ENCODE peak calls at places on chromosome 18, in ten cellular contexts. One of them, this sample, is unnamed.

GRCh38 chr18:45850021-45850420 is 24.5 kb downstream of the SIGLEC15 start:
- DNase-seq in ovary: no peak
- DNase-seq in stomach: no peak
- DNase-seq in heart left ventricle: no peak
- DNase-seq in colonic mucosa: no peak
- DNase-seq in GM12878: peak
- DNase-seq in PC-9: no peak
- DNase-seq in brain microvascular endothelial cell: peak
- DNase-seq in left lung: no peak
- DNase-seq in esophagus squamous epithelium: no peak
- DNase-seq in this sample: no peak

GRCh38 chr18:45007531-45007930 is 326.8 kb downstream of the SETBP1 start:
- DNase-seq in ovary: no peak
- DNase-seq in stomach: no peak
- DNase-seq in heart left ventricle: no peak
- DNase-seq in colonic mucosa: no peak
- DNase-seq in GM12878: no peak
- DNase-seq in PC-9: no peak
- DNase-seq in brain microvascular endothelial cell: no peak
- DNase-seq in left lung: no peak
- DNase-seq in esophagus squamous epithelium: no peak
- DNase-seq in this sample: no peak

GRCh38 chr18:28086530-28087172 is 90.3 kb downstream of the CDH2 start:
- DNase-seq in ovary: no peak
- DNase-seq in stomach: no peak
- DNase-seq in heart left ventricle: no peak
- DNase-seq in colonic mucosa: no peak
- DNase-seq in GM12878: no peak
- DNase-seq in PC-9: no peak
- DNase-seq in brain microvascular endothelial cell: peak
- DNase-seq in left lung: no peak
- DNase-seq in esophagus squamous epithelium: no peak
- DNase-seq in this sample: no peak

GRCh38 chr18:66316708-66317107 is 287.2 kb downstream of the CDH19 start:
- DNase-seq in ovary: no peak
- DNase-seq in stomach: no peak
- DNase-seq in heart left ventricle: no peak
- DNase-seq in colonic mucosa: no peak
- DNase-seq in GM12878: no peak
- DNase-seq in PC-9: no peak
- DNase-seq in brain microvascular endothelial cell: no peak
- DNase-seq in left lung: no peak
- DNase-seq in esophagus squamous epithelium: no peak
- DNase-seq in this sample: no peak

GRCh38 chr18:23281626-23282436 is 146.5 kb downstream of the CABLES1 start:
- DNase-seq in ovary: no peak
- DNase-seq in stomach: no peak
- DNase-seq in heart left ventricle: no peak
- DNase-seq in colonic mucosa: peak
- DNase-seq in GM12878: no peak
- DNase-seq in PC-9: peak
- DNase-seq in brain microvascular endothelial cell: no peak
- DNase-seq in left lung: no peak
- DNase-seq in esophagus squamous epithelium: no peak
- DNase-seq in this sample: no peak

GRCh38 chr18:36628435-36629094 is 200.2 kb downstream of the TPGS2 start:
- DNase-seq in ovary: no peak
- DNase-seq in stomach: no peak
- DNase-seq in heart left ventricle: no peak
- DNase-seq in colonic mucosa: no peak
- DNase-seq in GM12878: no peak
- DNase-seq in PC-9: no peak
- DNase-seq in brain microvascular endothelial cell: peak
- DNase-seq in left lung: no peak
- DNase-seq in esophagus squamous epithelium: no peak
- DNase-seq in this sample: no peak

GRCh38 chr18:78778651-78779050 is 201.0 kb upstream of the SALL3 start:
- DNase-seq in ovary: no peak
- DNase-seq in stomach: peak
- DNase-seq in heart left ventricle: no peak
- DNase-seq in colonic mucosa: no peak
- DNase-seq in GM12878: no peak
- DNase-seq in PC-9: no peak
- DNase-seq in brain microvascular endothelial cell: no peak
- DNase-seq in left lung: no peak
- DNase-seq in esophagus squamous epithelium: no peak
- DNase-seq in this sample: no peak

GRCh38 chr18:59908790-59909189 is 9.0 kb downstream of the PMAIP1 start:
- DNase-seq in ovary: no peak
- DNase-seq in stomach: no peak
- DNase-seq in heart left ventricle: no peak
- DNase-seq in colonic mucosa: no peak
- DNase-seq in GM12878: no peak
- DNase-seq in PC-9: peak
- DNase-seq in brain microvascular endothelial cell: no peak
- DNase-seq in left lung: no peak
- DNase-seq in esophagus squamous epithelium: no peak
- DNase-seq in this sample: no peak

GRCh38 chr18:2905802-2906521 is 59.2 kb downstream of the EMILIN2 start:
- DNase-seq in ovary: peak
- DNase-seq in stomach: peak
- DNase-seq in heart left ventricle: peak
- DNase-seq in colonic mucosa: peak
- DNase-seq in GM12878: no peak
- DNase-seq in PC-9: no peak
- DNase-seq in brain microvascular endothelial cell: no peak
- DNase-seq in left lung: peak
- DNase-seq in esophagus squamous epithelium: no peak
- DNase-seq in this sample: peak

GRCh38 chr18:24436939-24437338 is 10.5 kb downstream of the IMPACT start:
- DNase-seq in ovary: no peak
- DNase-seq in stomach: no peak
- DNase-seq in heart left ventricle: no peak
- DNase-seq in colonic mucosa: no peak
- DNase-seq in GM12878: no peak
- DNase-seq in PC-9: no peak
- DNase-seq in brain microvascular endothelial cell: no peak
- DNase-seq in left lung: no peak
- DNase-seq in esophagus squamous epithelium: no peak
- DNase-seq in this sample: no peak

GRCh38 chr18:79519751-79520472 is 124.2 kb downstream of the NFATC1 start:
- DNase-seq in ovary: no peak
- DNase-seq in stomach: no peak
- DNase-seq in heart left ventricle: no peak
- DNase-seq in colonic mucosa: peak
- DNase-seq in GM12878: no peak
- DNase-seq in PC-9: no peak
- DNase-seq in brain microvascular endothelial cell: no peak
- DNase-seq in left lung: peak
- DNase-seq in esophagus squamous epithelium: no peak
- DNase-seq in this sample: peak

DNA sequence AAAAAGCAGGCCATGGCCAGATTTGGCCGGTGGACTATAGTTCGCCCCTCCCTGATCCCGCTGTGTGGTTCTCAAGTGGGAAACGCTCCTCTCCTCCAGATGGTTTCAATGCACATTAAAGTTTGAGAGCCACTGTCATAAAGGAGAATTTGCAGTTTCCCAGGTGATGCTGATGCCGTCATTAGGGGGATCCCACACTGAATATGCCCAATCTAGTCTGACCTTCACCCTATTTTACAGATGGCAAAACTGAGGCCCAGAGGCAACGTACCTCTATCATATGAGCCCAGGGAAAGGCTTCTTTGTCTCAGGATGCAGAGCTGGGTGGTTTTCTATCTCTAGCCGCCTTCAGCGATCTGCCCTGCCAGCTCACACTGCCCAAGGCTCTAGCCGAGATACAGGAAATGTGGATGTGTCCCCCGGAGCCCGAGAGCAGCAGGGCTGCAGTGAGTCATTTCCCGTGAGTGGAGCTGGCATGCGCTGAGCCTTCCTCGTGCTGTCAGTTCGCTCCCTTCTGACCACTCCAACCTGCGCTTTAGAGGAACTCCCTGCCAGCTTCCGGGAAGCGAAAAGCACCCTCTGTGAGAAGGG is 116.2 kb downstream of the SMAD7 start:
- DNase-seq in ovary: no peak
- DNase-seq in stomach: peak
- DNase-seq in heart left ventricle: peak
- DNase-seq in colonic mucosa: peak
- DNase-seq in GM12878: peak
- DNase-seq in PC-9: peak
- DNase-seq in brain microvascular endothelial cell: peak
- DNase-seq in left lung: peak
- DNase-seq in esophagus squamous epithelium: peak
- DNase-seq in this sample: peak
- H3K4me3 ChIP-seq in ovary: no peak
- H3K4me3 ChIP-seq in stomach: peak
- H3K4me3 ChIP-seq in heart left ventricle: no peak
- H3K4me3 ChIP-seq in colonic mucosa: no peak
- H3K4me3 ChIP-seq in GM12878: peak
- H3K4me3 ChIP-seq in PC-9: peak
- H3K4me3 ChIP-seq in brain microvascular endothelial cell: peak
- H3K4me3 ChIP-seq in left lung: peak
- H3K4me3 ChIP-seq in esophagus squamous epithelium: peak
- H3K4me3 ChIP-seq in this sample: no peak

GRCh38 chr18:7565677-7566076 is 1.4 kb upstream of the PTPRM start:
- DNase-seq in ovary: no peak
- DNase-seq in stomach: no peak
- DNase-seq in heart left ventricle: no peak
- DNase-seq in colonic mucosa: no peak
- DNase-seq in GM12878: no peak
- DNase-seq in PC-9: no peak
- DNase-seq in brain microvascular endothelial cell: no peak
- DNase-seq in left lung: no peak
- DNase-seq in esophagus squamous epithelium: no peak
- DNase-seq in this sample: no peak

GRCh38 chr18:7567487-7568425 is 640 bp downstream of the PTPRM start:
- DNase-seq in ovary: peak
- DNase-seq in stomach: peak
- DNase-seq in heart left ventricle: peak
- DNase-seq in colonic mucosa: peak
- DNase-seq in GM12878: no peak
- DNase-seq in PC-9: no peak
- DNase-seq in brain microvascular endothelial cell: peak
- DNase-seq in left lung: peak
- DNase-seq in esophagus squamous epithelium: no peak
- DNase-seq in this sample: peak

GRCh38 chr18:7566244-7566586 is 901 bp upstream of the PTPRM start:
- DNase-seq in ovary: no peak
- DNase-seq in stomach: no peak
- DNase-seq in heart left ventricle: no peak
- DNase-seq in colonic mucosa: no peak
- DNase-seq in GM12878: no peak
- DNase-seq in PC-9: no peak
- DNase-seq in brain microvascular endothelial cell: no peak
- DNase-seq in left lung: no peak
- DNase-seq in esophagus squamous epithelium: no peak
- DNase-seq in this sample: no peak

GRCh38 chr18:7566587-7567486 is at the start of gene PTPRM:
- DNase-seq in ovary: peak
- DNase-seq in stomach: peak
- DNase-seq in heart left ventricle: peak
- DNase-seq in colonic mucosa: peak
- DNase-seq in GM12878: no peak
- DNase-seq in PC-9: no peak
- DNase-seq in brain microvascular endothelial cell: peak
- DNase-seq in left lung: peak
- DNase-seq in esophagus squamous epithelium: peak
- DNase-seq in this sample: peak

GRCh38 chr18:7568426-7568825 is 1.3 kb downstream of the PTPRM start:
- DNase-seq in ovary: peak
- DNase-seq in stomach: peak
- DNase-seq in heart left ventricle: peak
- DNase-seq in colonic mucosa: peak
- DNase-seq in GM12878: no peak
- DNase-seq in PC-9: no peak
- DNase-seq in brain microvascular endothelial cell: no peak
- DNase-seq in left lung: peak
- DNase-seq in esophagus squamous epithelium: no peak
- DNase-seq in this sample: peak
- H3K27ac ChIP-seq in ovary: peak
- H3K27ac ChIP-seq in stomach: peak
- H3K27ac ChIP-seq in heart left ventricle: peak
- H3K27ac ChIP-seq in colonic mucosa: peak
- H3K27ac ChIP-seq in GM12878: no peak
- H3K27ac ChIP-seq in PC-9: no peak
- H3K27ac ChIP-seq in brain microvascular endothelial cell: peak
- H3K27ac ChIP-seq in left lung: peak
- H3K27ac ChIP-seq in esophagus squamous epithelium: peak
- H3K27ac ChIP-seq in this sample: peak

GRCh38 chr18:74965682-74966081 is 243.3 kb downstream of the PTGR3 start:
- DNase-seq in ovary: no peak
- DNase-seq in stomach: no peak
- DNase-seq in heart left ventricle: no peak
- DNase-seq in colonic mucosa: no peak
- DNase-seq in GM12878: no peak
- DNase-seq in PC-9: no peak
- DNase-seq in brain microvascular endothelial cell: no peak
- DNase-seq in left lung: no peak
- DNase-seq in esophagus squamous epithelium: no peak
- DNase-seq in this sample: no peak

GRCh38 chr18:74963820-74964446 is 245.0 kb downstream of the PTGR3 start:
- DNase-seq in ovary: no peak
- DNase-seq in stomach: peak
- DNase-seq in heart left ventricle: peak
- DNase-seq in colonic mucosa: peak
- DNase-seq in GM12878: no peak
- DNase-seq in PC-9: no peak
- DNase-seq in brain microvascular endothelial cell: peak
- DNase-seq in left lung: peak
- DNase-seq in esophagus squamous epithelium: no peak
- DNase-seq in this sample: peak
- TF ChIP-seq CTCF in ovary: no peak
- TF ChIP-seq CTCF in stomach: peak
- TF ChIP-seq CTCF in heart left ventricle: peak
- TF ChIP-seq CTCF in colonic mucosa: peak
- TF ChIP-seq CTCF in GM12878: peak
- TF ChIP-seq CTCF in PC-9: peak
- TF ChIP-seq CTCF in brain microvascular endothelial cell: peak
- TF ChIP-seq CTCF in left lung: peak
- TF ChIP-seq CTCF in esophagus squamous epithelium: no peak
- TF ChIP-seq CTCF in this sample: peak

DNA sequence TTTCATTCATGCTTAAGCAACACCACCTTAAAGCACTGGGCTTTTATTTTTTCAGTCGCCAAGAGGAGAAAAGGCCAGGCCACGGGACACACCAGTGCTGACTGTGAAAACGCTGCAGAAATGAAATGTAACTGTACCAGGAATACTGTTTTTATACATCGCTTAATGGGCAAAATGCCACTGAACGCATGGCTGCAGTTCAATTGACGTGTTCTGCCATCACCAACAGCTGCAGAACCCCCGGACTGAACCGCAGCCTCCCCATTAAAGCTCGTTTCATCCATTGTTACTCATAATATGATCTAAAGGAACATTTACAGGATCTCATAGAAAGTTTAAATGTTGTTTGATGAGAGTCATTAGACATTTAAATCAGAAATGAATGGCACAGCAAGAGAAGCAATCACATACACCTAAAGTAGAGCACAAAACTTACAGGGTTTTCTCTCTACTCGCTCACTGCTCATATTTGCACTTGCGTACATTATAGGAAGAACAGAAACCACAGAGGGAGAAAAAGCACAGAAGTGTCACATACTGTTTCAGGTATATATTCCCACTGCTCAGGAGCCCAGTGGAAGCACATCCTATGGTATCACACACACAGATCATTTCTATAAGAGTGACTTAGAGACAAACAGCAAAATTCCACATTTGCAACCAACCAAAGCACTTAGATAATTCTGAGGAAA is 35.3 kb downstream of the TCF4 start:
- DNase-seq in ovary: no peak
- DNase-seq in stomach: no peak
- DNase-seq in heart left ventricle: no peak
- DNase-seq in colonic mucosa: no peak
- DNase-seq in GM12878: no peak
- DNase-seq in PC-9: no peak
- DNase-seq in brain microvascular endothelial cell: no peak
- DNase-seq in left lung: no peak
- DNase-seq in esophagus squamous epithelium: no peak
- DNase-seq in this sample: no peak
- H3K4me3 ChIP-seq in ovary: no peak
- H3K4me3 ChIP-seq in stomach: no peak
- H3K4me3 ChIP-seq in heart left ventricle: no peak
- H3K4me3 ChIP-seq in colonic mucosa: no peak
- H3K4me3 ChIP-seq in GM12878: no peak
- H3K4me3 ChIP-seq in PC-9: no peak
- H3K4me3 ChIP-seq in brain microvascular endothelial cell: no peak
- H3K4me3 ChIP-seq in left lung: no peak
- H3K4me3 ChIP-seq in esophagus squamous epithelium: no peak
- H3K4me3 ChIP-seq in this sample: no peak